ENCODE peak calls at places on chromosomes 1 and 21, in six cellular contexts. M is stimulated activated naive B cell treated with anti-CD40 and anti-IgM and Interleukin-4, amounts not matched to agents 10 μg/mL and 1 μg/mL and 100 μg/mL, for 72 hours; R is HFFc6; W is stimulated activated CD8-positive, alpha-beta memory T cell treated with anti-CD3 and anti-CD28 coated beads, Interleukin-7, amount 100 ng/mL, for 1 hour; N is anterior cingulate cortex; I is neuronal stem cell. C is an unnamed sample.

GRCh38 chr21:38126677-38127271 is 130.0 kb upstream of the KCNJ15 start:
- DNase-seq in I (peak), W (no peak), N (peak), M (peak), R (peak), C (peak)

GRCh38 chr1:229240532-229240931 is 30.4 kb upstream of the RAB4A start:
- DNase-seq in N (no peak), W (no peak), R (no peak), M (no peak), I (no peak), C (no peak)

GRCh38 chr1:24416666-24417391 is 1.2 kb downstream of the NIPAL3 start:
- DNase-seq in N (no peak), M (no peak), R (peak), W (no peak), I (no peak), C (no peak)

GRCh38 chr21:43357708-43358430 is 69.1 kb downstream of the SIK1 start:
- DNase-seq in M (no peak), R (no peak), N (no peak), W (no peak), I (no peak), C (no peak)

GRCh38 chr1:12613180-12613579 is 4.8 kb downstream of the DHRS3 start:
- DNase-seq in N (no peak), W (no peak), I (no peak), R (no peak), M (no peak), C (no peak)

GRCh38 chr1:192809286-192810252 is 730 bp downstream of the RGS2 start:
- DNase-seq in N (peak), M (no peak), R (peak), W (peak), I (peak), C (no peak)

GRCh38 chr1:228721407-228721806 is 13.9 kb upstream of the RHOU start:
- DNase-seq in N (no peak), I (no peak), R (no peak), W (no peak), M (no peak), C (no peak)

GRCh38 chr1:210222288-210223006 is 10.1 kb upstream of the SERTAD4 start:
- DNase-seq in I (no peak), M (no peak), R (no peak), W (no peak), N (no peak), C (peak)

GRCh38 chr1:206467915-206468314 is 2.4 kb upstream of the IKBKE start:
- DNase-seq in R (no peak), M (peak), W (no peak), N (no peak), I (no peak), C (no peak)

GRCh38 chr1:41500378-41500777 is 15.9 kb upstream of the EDN2 start:
- DNase-seq in M (no peak), I (no peak), N (no peak), R (no peak), W (no peak), C (no peak)

GRCh38 chr1:161044908-161045748 is 649 bp downstream of the USF1 start:
- DNase-seq in R (peak), N (peak), M (peak), I (peak), W (peak), C (peak)

GRCh38 chr1:243287652-243288051 is 31.8 kb downstream of the SDCCAG8 start:
- DNase-seq in I (no peak), W (no peak), M (peak), R (peak), N (no peak), C (no peak)

C was measured in ecto neural progenitor cell.